ENCODE peak calls at places on chromosomes 13 and 19, in six cellular contexts. W is colonic mucosa, S is heart right ventricle, E is fibroblast of mammary gland, G is AG04450, P is tibial artery. A is an unnamed sample.

GRCh38 chr19:49987159-49987698 is 26.3 kb upstream of the SIGLEC11 start:
- DNase-seq in W (peak; percentile 92), S (peak; percentile 78), E (peak; percentile 91), G (peak; percentile 74), P (peak; percentile 84), A (peak; percentile 93)

GRCh38 chr13:100645382-100645781 is 29.2 kb downstream of the TMTC4 start:
- DNase-seq in W (no peak), S (no peak), E (no peak), G (no peak), P (no peak), A (no peak)

GRCh38 chr13:42466123-42466522 is 107.8 kb upstream of the TNFSF11 start:
- DNase-seq in W (no peak), S (no peak), E (no peak), G (no peak), P (no peak), A (no peak)

GRCh38 chr19:47443331-47443730 is 24.0 kb upstream of the MEIS3 start:
- DNase-seq in W (no peak), S (no peak), E (no peak), G (no peak), P (no peak), A (no peak)

GRCh38 chr19:14615628-14616027 is 32.7 kb downstream of the CLEC17A start:
- DNase-seq in W (no peak), S (no peak), E (no peak), G (no peak), P (no peak), A (no peak)

GRCh38 chr19:6226012-6226411 is 53.8 kb downstream of the MLLT1 start:
- DNase-seq in W (no peak), S (no peak), E (no peak), G (no peak), P (no peak), A (no peak)

GRCh38 chr13:50629497-50629896 is 214.0 kb downstream of the DLEU7 start:
- DNase-seq in W (no peak), S (no peak), E (no peak), G (no peak), P (no peak), A (peak; percentile 34)

GRCh38 chr13:87153371-87153770 is 517.8 kb upstream of the SLITRK5 start:
- DNase-seq in W (no peak), S (no peak), E (no peak), G (no peak), P (no peak), A (no peak)

GRCh38 chr19:58317481-58318072 is 9.2 kb upstream of the ZSCAN22 start:
- DNase-seq in W (no peak), S (no peak), E (peak; percentile 54), G (no peak), P (no peak), A (peak; percentile 55)

GRCh38 chr19:45973564-45974338 is at the start of gene NOVA2:
- DNase-seq in W (peak; percentile 33), S (peak; percentile 83), E (peak; percentile 51), G (no peak), P (peak; percentile 47), A (peak; percentile 72)

GRCh38 chr13:51636349-51636890 is 52.2 kb downstream of the WDFY2 start:
- DNase-seq in W (no peak), S (no peak), E (no peak), G (no peak), P (no peak), A (no peak)

GRCh38 chr19:33063356-33064116 is 1.2 kb downstream of the RHPN2 start:
- DNase-seq in W (peak; percentile 86), S (no peak), E (peak; percentile 18), G (no peak), P (no peak), A (peak; percentile 45)

GRCh38 chr13:64709079-64709478 is 2521.1 kb downstream of the PCDH9 start:
- DNase-seq in W (no peak), S (no peak), E (no peak), G (no peak), P (no peak), A (no peak)

GRCh38 chr13:59111711-59112110 is 1052.0 kb downstream of the DIAPH3 start:
- DNase-seq in W (no peak), S (no peak), E (peak; percentile 51), G (peak; percentile 42), P (no peak), A (peak; percentile 86)

GRCh38 chr19:32692727-32693061 is 1.1 kb downstream of the NUDT19 start:
- DNase-seq in W (no peak), S (no peak), E (no peak), G (no peak), P (no peak), A (no peak)

GRCh38 chr19:12163841-12164240 is 945 bp downstream of the ZNF136 start:
- DNase-seq in W (no peak), S (no peak), E (peak; percentile 51), G (no peak), P (no peak), A (peak; percentile 56)

GRCh38 chr19:33413426-33413725 is 39.9 kb downstream of the CEBPG start:
- DNase-seq in W (no peak), S (no peak), E (no peak), G (no peak), P (no peak), A (no peak)

DNA sequence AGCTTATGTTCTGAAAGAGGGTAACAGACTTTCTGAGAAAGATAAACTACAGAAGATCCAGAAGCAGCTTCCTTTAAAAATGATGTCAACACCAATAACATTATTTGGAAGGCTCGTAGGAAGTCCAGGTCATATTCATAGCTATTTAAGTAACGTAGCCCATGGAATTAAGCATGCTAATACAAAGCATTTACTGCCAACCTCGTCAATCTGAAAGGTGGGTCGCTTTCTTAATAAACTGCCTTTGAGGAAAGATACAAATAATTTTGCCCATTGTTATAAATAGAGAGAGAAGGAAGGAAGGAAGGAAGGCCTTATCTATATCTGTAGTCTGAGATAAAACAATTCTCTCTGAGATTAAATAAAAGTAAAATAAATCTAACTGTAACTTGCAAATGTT is 80.3 kb downstream of the STARD13 start:
- DNase-seq in W (no peak), S (no peak), E (no peak), G (no peak), P (no peak), A (no peak)
- H3K4me3 ChIP-seq in W (no peak overlapping the region), S (peak overlapping the region; percentile 34), E (peak overlapping the region; percentile 4), G (peak overlapping the region; percentile 17), P (peak overlapping the region; percentile 56), A (peak overlapping the region; percentile 35)

DNA sequence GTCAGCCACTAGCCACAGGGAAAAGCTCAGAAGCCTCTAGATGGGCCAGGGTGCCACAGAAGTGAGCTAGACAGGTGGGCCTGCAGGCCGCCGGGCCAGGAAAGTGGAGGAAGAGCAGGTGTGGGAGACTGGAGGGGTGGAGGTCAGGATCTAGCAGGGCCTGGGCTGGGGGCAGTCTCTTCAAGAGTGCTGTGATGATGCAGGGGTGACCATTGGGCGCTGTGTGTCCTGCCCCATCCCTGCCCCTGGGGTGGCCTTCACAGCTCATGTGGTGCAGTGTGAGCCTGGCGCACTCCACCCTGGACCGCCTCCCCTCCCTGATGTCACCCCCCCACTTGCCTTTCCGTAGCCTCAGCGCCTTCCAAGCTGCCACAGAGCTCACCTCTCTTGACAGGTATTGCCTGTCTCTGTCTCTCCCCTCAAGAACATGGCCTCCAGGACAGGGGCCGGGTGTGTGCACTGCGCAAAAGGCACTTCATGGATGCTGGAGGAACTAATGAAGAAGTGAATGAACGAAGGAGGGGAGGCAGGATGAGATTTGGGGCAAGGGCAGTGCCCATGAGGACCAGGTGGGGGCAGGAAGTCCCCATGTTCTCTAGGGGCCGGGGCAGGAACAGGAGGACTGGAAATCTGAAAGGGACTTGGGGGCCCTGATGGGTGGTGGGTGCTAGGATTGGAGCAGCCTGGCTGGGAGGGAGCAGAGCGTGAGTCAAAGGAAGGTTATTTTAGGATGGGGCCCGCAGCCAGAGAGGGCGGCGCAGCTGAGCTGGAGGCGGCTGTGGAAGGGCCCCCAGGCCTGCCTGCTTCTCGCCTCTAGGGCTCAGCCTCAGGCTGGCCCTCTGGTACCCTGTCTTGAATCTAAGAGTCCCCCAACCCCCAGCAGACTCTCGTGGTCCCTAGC is 6.6 kb downstream of the SSBP4 start:
- DNase-seq in W (no peak), S (peak; percentile 75), E (peak; percentile 60), G (no peak), P (peak; percentile 70), A (peak; percentile 74)
- TF ChIP-seq CTCF in W (no peak), S (no peak), E (peak; percentile 16), G (peak; percentile 28), P (peak; percentile 24), A (peak; percentile 29)

GRCh38 chr19:1221141-1221903 is 15.7 kb downstream of the STK11 start:
- DNase-seq in W (no peak), S (peak; percentile 79), E (peak; percentile 65), G (no peak), P (no peak), A (peak; percentile 68)

GRCh38 chr19:1218751-1219567 is 13.4 kb downstream of the STK11 start:
- DNase-seq in W (no peak), S (no peak), E (no peak), G (no peak), P (no peak), A (no peak)

GRCh38 chr19:1221904-1222255 is 15.9 kb downstream of the CBARP start:
- DNase-seq in W (no peak), S (no peak), E (no peak), G (no peak), P (no peak), A (no peak)

GRCh38 chr19:1220452-1221037 is 15.0 kb downstream of the STK11 start:
- DNase-seq in W (no peak), S (no peak), E (no peak), G (no peak), P (no peak), A (no peak)

DNA sequence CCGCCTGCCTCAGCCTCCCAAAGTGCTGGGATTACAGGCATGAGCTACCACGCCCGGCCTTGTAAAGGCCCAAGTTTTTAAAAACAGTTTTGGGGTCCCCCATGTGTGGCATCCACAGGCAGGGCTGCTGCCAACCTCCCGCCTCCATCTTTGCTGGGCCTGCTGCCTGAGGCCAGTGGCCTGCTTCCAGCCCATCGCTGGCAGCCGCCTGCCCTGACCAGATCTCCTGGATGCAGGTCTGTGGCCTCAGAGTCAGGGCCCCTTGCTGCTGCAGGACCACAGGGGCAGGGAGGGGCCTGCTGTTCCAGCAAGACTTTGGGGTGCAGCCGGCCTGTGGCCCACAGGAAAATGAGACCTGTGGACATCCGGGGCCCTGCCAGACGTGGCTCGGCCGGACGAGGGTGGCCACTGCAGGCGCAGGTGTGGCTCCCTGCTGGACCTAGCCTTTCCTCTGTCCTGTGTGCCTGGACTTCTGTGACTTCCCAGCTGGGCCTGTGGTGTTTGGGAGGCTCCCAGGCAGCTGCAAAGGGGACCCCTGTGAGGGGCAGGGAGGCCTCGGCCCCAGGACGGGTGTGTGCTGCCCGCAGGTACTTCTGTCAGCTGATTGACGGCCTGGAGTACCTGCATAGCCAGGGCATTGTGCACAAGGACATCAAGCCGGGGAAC is 14.3 kb downstream of the STK11 start:
- DNase-seq in W (no peak), S (no peak), E (no peak), G (no peak), P (no peak), A (no peak)
- H3K4me3 ChIP-seq in W (no peak overlapping the region), S (no peak overlapping the region), E (no peak overlapping the region), G (no peak overlapping the region), P (no peak overlapping the region), A (no peak overlapping the region)

GRCh38 chr13:108214511-108215383 is 589 bp downstream of the LIG4 start:
- DNase-seq in W (peak; percentile 19), S (peak; percentile 17), E (no peak), G (no peak), P (no peak), A (peak; percentile 5)

GRCh38 chr13:108223850-108224503 is 5.8 kb downstream of the ABHD13 start:
- DNase-seq in W (no peak), S (no peak), E (no peak), G (no peak), P (no peak), A (no peak)

GRCh38 chr13:108215428-108215827 is at the start of gene LIG4:
- DNase-seq in W (peak; percentile 89), S (peak; percentile 93), E (peak; percentile 87), G (peak; percentile 84), P (peak; percentile 83), A (peak; percentile 95)

GRCh38 chr13:108218044-108218974 is at the start of gene ABHD13:
- DNase-seq in W (peak; percentile 90), S (peak; percentile 93), E (peak; percentile 88), G (peak; percentile 70), P (peak; percentile 82), A (peak; percentile 93)

GRCh38 chr13:108220042-108220441 is 1.9 kb downstream of the ABHD13 start:
- DNase-seq in W (peak; percentile 74), S (no peak), E (no peak), G (no peak), P (no peak), A (no peak)
- TF ChIP-seq CTCF in W (no peak), S (no peak), E (no peak), G (no peak), P (no peak), A (no peak)

A was measured in cardiac fibroblast.